ENCODE peak calls at places on chromosomes 5 and 9, in eight cellular contexts. X is astrocyte of the cerebellum, Y is cardiac muscle cell, P is lower lobe of right lung, Z is type B pancreatic cell, A is tibial nerve, T is AG10803, J is WTC11. Q is an unnamed sample.

GRCh38 chr9:27385606-27386005 is 88.7 kb upstream of the EQTN start:
- DNase-seq in X (no peak), Y (peak), P (peak), Z (no peak), A (no peak), T (no peak), J (no peak), Q (peak)

GRCh38 chr9:38294561-38294960 is 97.9 kb upstream of the ALDH1B1 start:
- DNase-seq in X (no peak), Y (no peak), P (no peak), Z (no peak), A (peak), T (peak), J (no peak), Q (no peak)

GRCh38 chr9:126166866-126167265 is 159.8 kb upstream of the MVB12B start:
- DNase-seq in X (no peak), Y (no peak), P (peak), Z (peak), A (no peak), T (no peak), J (no peak), Q (no peak)

GRCh38 chr9:93582115-93582514 is 5.7 kb downstream of the PHF2 start:
- DNase-seq in X (no peak), Y (no peak), P (peak), Z (no peak), A (no peak), T (no peak), J (no peak), Q (no peak)

GRCh38 chr5:179290681-179291540 is 54.4 kb downstream of the ADAMTS2 start:
- DNase-seq in X (no peak), Y (no peak), P (peak), Z (no peak), A (no peak), T (no peak), J (no peak), Q (no peak)

GRCh38 chr9:127905788-127906191 is 6.4 kb upstream of the ST6GALNAC6 start:
- DNase-seq in X (no peak), Y (no peak), P (peak), Z (no peak), A (no peak), T (no peak), J (no peak), Q (no peak)

GRCh38 chr5:141570655-141571054 is 48.1 kb downstream of the DIAPH1 start:
- DNase-seq in X (no peak), Y (no peak), P (no peak), Z (no peak), A (no peak), T (no peak), J (no peak), Q (no peak)

GRCh38 chr5:5523066-5523505 is 100.6 kb downstream of the ICE1 start:
- DNase-seq in X (no peak), Y (no peak), P (no peak), Z (no peak), A (no peak), T (peak), J (no peak), Q (no peak)

GRCh38 chr5:111983459-111983858 is 226.5 kb upstream of the NREP start:
- DNase-seq in X (no peak), Y (no peak), P (no peak), Z (no peak), A (no peak), T (no peak), J (no peak), Q (no peak)

GRCh38 chr9:135886147-135886981 is 21.0 kb downstream of the CAMSAP1 start:
- DNase-seq in X (no peak), Y (no peak), P (no peak), Z (no peak), A (no peak), T (no peak), J (no peak), Q (no peak)

GRCh38 chr5:72138943-72139467 is 31.7 kb downstream of the MAP1B start:
- DNase-seq in X (peak), Y (no peak), P (no peak), Z (no peak), A (no peak), T (peak), J (no peak), Q (peak)

GRCh38 chr9:20906326-20906725 is 125.1 kb downstream of the HACD4 start:
- DNase-seq in X (no peak), Y (no peak), P (no peak), Z (no peak), A (no peak), T (peak), J (no peak), Q (no peak)

GRCh38 chr5:163104496-163104895 is 332.9 kb upstream of the CCNG1 start:
- DNase-seq in X (no peak), Y (no peak), P (no peak), Z (no peak), A (no peak), T (no peak), J (peak), Q (peak)

GRCh38 chr9:135712571-135713295 is 10.7 kb downstream of the KCNT1 start:
- DNase-seq in X (no peak), Y (no peak), P (no peak), Z (no peak), A (no peak), T (no peak), J (no peak), Q (no peak)

GRCh38 chr5:164119806-164120440 is 614.5 kb downstream of the MAT2B start:
- DNase-seq in X (no peak), Y (no peak), P (no peak), Z (no peak), A (no peak), T (peak), J (peak), Q (peak)

GRCh38 chr5:14775857-14776256 is 95.7 kb downstream of the ANKH start:
- DNase-seq in X (no peak), Y (no peak), P (no peak), Z (no peak), A (no peak), T (peak), J (no peak), Q (peak)

GRCh38 chr5:40428129-40428528 is 251.6 kb upstream of the PTGER4 start:
- DNase-seq in X (no peak), Y (no peak), P (no peak), Z (no peak), A (peak), T (peak), J (no peak), Q (peak)

GRCh38 chr9:129467004-129467588 is 153.8 kb downstream of the C9orf50 start:
- DNase-seq in X (no peak), Y (no peak), P (no peak), Z (no peak), A (no peak), T (no peak), J (no peak), Q (no peak)

GRCh38 chr5:103461223-103461622 is 101.4 kb downstream of the NUDT12 start:
- DNase-seq in X (peak), Y (no peak), P (no peak), Z (no peak), A (no peak), T (peak), J (no peak), Q (peak)

GRCh38 chr5:110354341-110354740 is 372.1 kb downstream of the TMEM232 start:
- DNase-seq in X (peak), Y (no peak), P (no peak), Z (no peak), A (no peak), T (peak), J (no peak), Q (no peak)

GRCh38 chr9:94950040-94950732 is 223.7 kb downstream of the AOPEP start:
- DNase-seq in X (no peak), Y (peak), P (no peak), Z (no peak), A (no peak), T (no peak), J (no peak), Q (no peak)

GRCh38 chr5:122844136-122844915 is 1.1 kb upstream of the SNX24 start:
- DNase-seq in X (no peak), Y (peak), P (no peak), Z (no peak), A (no peak), T (no peak), J (no peak), Q (no peak)

GRCh38 chr5:158660726-158661125 is 439.0 kb downstream of the EBF1 start:
- DNase-seq in X (no peak), Y (no peak), P (no peak), Z (no peak), A (no peak), T (peak), J (no peak), Q (no peak)

GRCh38 chr5:176735383-176736265 is 74.7 kb upstream of the UNC5A start:
- DNase-seq in X (no peak), Y (no peak), P (no peak), Z (peak), A (no peak), T (no peak), J (peak), Q (no peak)

GRCh38 chr5:178769617-178770290 is 39.3 kb upstream of the ZNF354A start:
- DNase-seq in X (no peak), Y (no peak), P (peak), Z (no peak), A (no peak), T (no peak), J (no peak), Q (peak)

GRCh38 chr9:21110708-21111576 is 30.7 kb downstream of the IFNW1 start:
- DNase-seq in X (peak), Y (peak), P (no peak), Z (no peak), A (peak), T (peak), J (no peak), Q (peak)

GRCh38 chr9:99387416-99387815 is 165.3 kb downstream of the SEC61B start:
- DNase-seq in X (no peak), Y (no peak), P (no peak), Z (no peak), A (no peak), T (no peak), J (no peak), Q (no peak)

GRCh38 chr9:130373679-130374325 is 71.0 kb upstream of the ASS1 start:
- DNase-seq in X (no peak), Y (no peak), P (no peak), Z (no peak), A (no peak), T (no peak), J (no peak), Q (no peak)

GRCh38 chr5:123748239-123748638 is 236.3 kb downstream of the CSNK1G3 start:
- DNase-seq in X (no peak), Y (no peak), P (no peak), Z (no peak), A (no peak), T (no peak), J (no peak), Q (no peak)

GRCh38 chr9:893843-894420 is 52.4 kb downstream of the DMRT1 start:
- DNase-seq in X (peak), Y (peak), P (peak), Z (no peak), A (peak), T (peak), J (peak), Q (peak)

GRCh38 chr5:1293997-1294838 is 650 bp downstream of the TERT start:
- DNase-seq in X (no peak), Y (peak), P (no peak), Z (peak), A (no peak), T (no peak), J (peak), Q (no peak)

GRCh38 chr5:171310816-171311697 is 2.0 kb downstream of the TLX3 start:
- DNase-seq in X (no peak), Y (peak), P (no peak), Z (peak), A (no peak), T (peak), J (peak), Q (no peak)

GRCh38 chr9:134477342-134477925 is 151.2 kb downstream of the RXRA start:
- DNase-seq in X (no peak), Y (no peak), P (no peak), Z (no peak), A (no peak), T (no peak), J (no peak), Q (no peak)

GRCh38 chr9:131481441-131482342 is 21.0 kb upstream of the POMT1 start:
- DNase-seq in X (no peak), Y (no peak), P (peak), Z (no peak), A (no peak), T (no peak), J (no peak), Q (no peak)

GRCh38 chr5:129174447-129174846 is 79.9 kb downstream of the ISOC1 start:
- DNase-seq in X (no peak), Y (no peak), P (no peak), Z (no peak), A (no peak), T (no peak), J (no peak), Q (no peak)

GRCh38 chr5:129171194-129171944 is 76.8 kb downstream of the ISOC1 start:
- DNase-seq in X (no peak), Y (no peak), P (no peak), Z (no peak), A (no peak), T (no peak), J (no peak), Q (no peak)

GRCh38 chr5:129177451-129177850 is 82.9 kb downstream of the ISOC1 start:
- DNase-seq in X (no peak), Y (no peak), P (no peak), Z (no peak), A (no peak), T (no peak), J (no peak), Q (no peak)

GRCh38 chr5:129172561-129172960 is 78.0 kb downstream of the ISOC1 start:
- DNase-seq in X (no peak), Y (peak), P (no peak), Z (no peak), A (no peak), T (no peak), J (no peak), Q (peak)
- TF ChIP-seq CTCF in X (no peak), Y (peak), P (no peak), Z (peak), A (no peak), T (no peak), J (no peak), Q (peak)

GRCh38 chr5:77419644-77420582 is 72.2 kb downstream of the WDR41 start:
- DNase-seq in X (no peak), Y (no peak), P (no peak), Z (no peak), A (no peak), T (no peak), J (no peak), Q (no peak)
- TF ChIP-seq CTCF in X (no peak), Y (no peak), P (no peak), Z (no peak), A (no peak), T (no peak), J (no peak), Q (no peak)

GRCh38 chr5:32475338-32476097 is 31.0 kb upstream of the ZFR start:
- DNase-seq in X (no peak), Y (no peak), P (no peak), Z (no peak), A (no peak), T (no peak), J (no peak), Q (no peak)

GRCh38 chr5:32474201-32474854 is 29.8 kb upstream of the ZFR start:
- DNase-seq in X (no peak), Y (peak), P (no peak), Z (no peak), A (no peak), T (no peak), J (no peak), Q (no peak)

GRCh38 chr5:32476891-32477290 is 32.4 kb upstream of the ZFR start:
- DNase-seq in X (no peak), Y (no peak), P (no peak), Z (no peak), A (no peak), T (no peak), J (no peak), Q (no peak)

GRCh38 chr5:32473072-32473471 is 28.5 kb upstream of the ZFR start:
- DNase-seq in X (no peak), Y (no peak), P (no peak), Z (no peak), A (no peak), T (no peak), J (no peak), Q (no peak)

GRCh38 chr5:32471784-32472183 is 27.2 kb upstream of the ZFR start:
- DNase-seq in X (no peak), Y (no peak), P (no peak), Z (no peak), A (no peak), T (no peak), J (no peak), Q (no peak)
- TF ChIP-seq CTCF in X (no peak), Y (no peak), P (no peak), Z (no peak), A (no peak), T (no peak), J (no peak), Q (no peak)

DNA sequence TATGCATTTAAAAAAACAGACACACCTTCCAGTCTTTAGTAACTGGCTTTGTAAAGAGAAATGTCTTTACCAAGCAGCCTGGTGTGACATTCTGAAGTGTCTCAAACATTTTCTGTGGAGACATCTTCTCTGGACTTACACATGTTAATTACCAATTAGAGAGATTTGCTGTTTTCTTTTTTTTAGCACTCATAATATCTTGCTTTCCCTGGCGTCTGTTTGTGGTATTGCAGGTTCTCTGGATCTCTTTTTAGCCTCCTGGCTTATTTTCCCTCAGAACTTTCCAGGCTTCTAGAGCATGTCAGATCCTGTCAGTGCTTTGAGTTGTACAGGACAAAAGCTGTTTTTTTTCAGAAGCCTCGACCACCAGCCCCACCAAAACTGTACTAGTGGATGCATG is 92.5 kb downstream of the MSX2 start:
- DNase-seq in X (no peak), Y (no peak), P (no peak), Z (no peak), A (no peak), T (no peak), J (no peak), Q (peak)
- TF ChIP-seq CTCF in X (peak), Y (peak), P (peak), Z (peak), A (no peak), T (peak), J (peak), Q (peak)

DNA sequence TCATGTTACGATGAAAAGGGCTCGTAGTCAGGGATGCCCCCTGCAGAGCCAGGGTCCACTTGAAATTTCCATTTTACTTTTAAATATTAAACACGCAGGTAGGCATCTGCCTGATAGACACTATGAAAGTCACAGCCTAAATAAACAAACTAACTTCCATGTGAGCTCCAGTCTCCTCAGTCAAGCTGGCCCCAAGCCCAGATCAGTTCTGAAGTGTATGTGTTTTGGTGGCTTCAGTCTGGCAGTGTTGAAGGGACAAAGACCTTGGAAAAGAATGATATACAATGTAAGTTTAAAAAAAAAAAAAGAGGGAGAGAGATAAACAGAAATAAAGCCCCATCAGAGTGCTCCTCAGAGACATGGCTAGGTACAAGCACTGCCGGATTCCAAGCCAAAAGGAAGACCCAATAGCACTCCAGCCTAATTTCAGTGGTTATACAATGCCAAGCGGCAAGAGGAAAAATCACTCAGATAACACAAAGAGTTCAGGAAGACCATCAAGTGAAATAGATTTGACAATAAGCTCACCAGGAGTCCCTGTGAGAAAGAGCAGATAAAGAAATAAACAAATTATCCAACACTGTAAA is 181.0 kb downstream of the BNC2 start:
- DNase-seq in X (no peak), Y (no peak), P (no peak), Z (no peak), A (peak), T (no peak), J (no peak), Q (peak)
- TF ChIP-seq CTCF in X (no peak), Y (no peak), P (no peak), Z (no peak), A (no peak), T (no peak), J (no peak), Q (no peak)

GRCh38 chr9:8899541-8899940 is 1100.0 kb upstream of the DMAC1 start:
- DNase-seq in X (no peak), Y (no peak), P (no peak), Z (no peak), A (no peak), T (no peak), J (no peak), Q (peak)
- TF ChIP-seq CTCF in X (no peak), Y (no peak), P (no peak), Z (no peak), A (no peak), T (no peak), J (no peak), Q (no peak)

GRCh38 chr9:4327504-4328191 is 27.8 kb upstream of the GLIS3 start:
- DNase-seq in X (peak), Y (no peak), P (no peak), Z (no peak), A (no peak), T (peak), J (peak), Q (peak)
- TF ChIP-seq CTCF in X (peak), Y (no peak), P (no peak), Z (no peak), A (no peak), T (peak), J (peak), Q (no peak)

GRCh38 chr9:4553951-4554381 is 63.7 kb downstream of the SLC1A1 start:
- DNase-seq in X (no peak), Y (no peak), P (no peak), Z (no peak), A (no peak), T (peak), J (no peak), Q (no peak)
- TF ChIP-seq CTCF in X (no peak), Y (no peak), P (no peak), Z (no peak), A (no peak), T (no peak), J (no peak), Q (no peak)

DNA sequence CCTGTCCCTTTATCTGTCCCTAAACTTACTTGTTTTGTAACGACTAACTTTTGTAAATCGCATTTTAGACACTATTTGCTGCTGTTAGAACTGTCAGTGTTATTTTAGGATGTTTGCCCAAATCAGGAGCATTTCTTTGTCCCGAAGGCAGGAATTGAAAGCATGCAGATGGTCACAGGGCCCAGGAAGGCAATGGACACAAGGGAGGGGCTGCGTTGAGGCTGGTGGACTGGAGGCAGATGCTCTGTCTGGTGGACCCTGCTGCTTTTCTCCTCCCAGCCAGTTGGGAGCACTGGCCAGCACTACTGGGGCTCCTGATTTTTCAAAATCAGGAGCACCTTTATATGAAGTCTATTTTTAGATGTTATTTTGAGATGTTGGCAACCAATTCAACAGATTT is 31.7 kb downstream of the DOCK2 start:
- DNase-seq in X (no peak), Y (no peak), P (no peak), Z (no peak), A (no peak), T (peak), J (no peak), Q (peak)
- TF ChIP-seq CTCF in X (peak), Y (no peak), P (no peak), Z (no peak), A (no peak), T (no peak), J (no peak), Q (no peak)

Q was measured in MCF 10A.